ENCODE peak calls at places on chromosomes 7 and 10, in ten cellular contexts. One of them, this sample, is unnamed.

GRCh38 chr10:49278497-49278902 is 20.5 kb upstream of the C10orf71 start:
- DNase-seq in colonic mucosa: no peak
- DNase-seq in NCI-H748 treated with DMSO at 0.1 percent for 48 hours: no peak
- DNase-seq in stimulated activated CD4-positive, alpha-beta T cell treated with anti-CD3 and anti-CD28 coated beads, Interleukin-2, amount 100 ng/mL, for 48 hours: no peak
- DNase-seq in foreskin fibroblast: no peak
- DNase-seq in EL: no peak
- DNase-seq in HEK293T: no peak
- DNase-seq in cardiac fibroblast: no peak
- DNase-seq in T-helper 9 cell: no peak
- DNase-seq in HS-27A: no peak
- DNase-seq in this sample: no peak

GRCh38 chr10:126867567-126868365 is 37.5 kb upstream of the DOCK1 start:
- DNase-seq in colonic mucosa: no peak
- DNase-seq in NCI-H748 treated with DMSO at 0.1 percent for 48 hours: no peak
- DNase-seq in stimulated activated CD4-positive, alpha-beta T cell treated with anti-CD3 and anti-CD28 coated beads, Interleukin-2, amount 100 ng/mL, for 48 hours: no peak
- DNase-seq in foreskin fibroblast: peak; percentile 85
- DNase-seq in EL: peak; percentile 96
- DNase-seq in HEK293T: no peak
- DNase-seq in cardiac fibroblast: peak; percentile 58
- DNase-seq in T-helper 9 cell: no peak
- DNase-seq in HS-27A: peak; percentile 80
- DNase-seq in this sample: no peak

GRCh38 chr7:154770361-154770760 is 232.6 kb downstream of the PAXIP1 start:
- DNase-seq in colonic mucosa: no peak
- DNase-seq in NCI-H748 treated with DMSO at 0.1 percent for 48 hours: no peak
- DNase-seq in stimulated activated CD4-positive, alpha-beta T cell treated with anti-CD3 and anti-CD28 coated beads, Interleukin-2, amount 100 ng/mL, for 48 hours: no peak
- DNase-seq in foreskin fibroblast: no peak
- DNase-seq in EL: no peak
- DNase-seq in HEK293T: no peak
- DNase-seq in cardiac fibroblast: no peak
- DNase-seq in T-helper 9 cell: no peak
- DNase-seq in HS-27A: no peak
- DNase-seq in this sample: no peak

GRCh38 chr7:80537091-80537490 is 25.2 kb upstream of the GNAT3 start:
- DNase-seq in colonic mucosa: no peak
- DNase-seq in NCI-H748 treated with DMSO at 0.1 percent for 48 hours: no peak
- DNase-seq in stimulated activated CD4-positive, alpha-beta T cell treated with anti-CD3 and anti-CD28 coated beads, Interleukin-2, amount 100 ng/mL, for 48 hours: no peak
- DNase-seq in foreskin fibroblast: no peak
- DNase-seq in EL: no peak
- DNase-seq in HEK293T: no peak
- DNase-seq in cardiac fibroblast: no peak
- DNase-seq in T-helper 9 cell: no peak
- DNase-seq in HS-27A: no peak
- DNase-seq in this sample: no peak

GRCh38 chr7:37833107-37833817 is 15.1 kb upstream of the NME8 start:
- DNase-seq in colonic mucosa: peak; percentile 25
- DNase-seq in NCI-H748 treated with DMSO at 0.1 percent for 48 hours: peak; percentile 31
- DNase-seq in stimulated activated CD4-positive, alpha-beta T cell treated with anti-CD3 and anti-CD28 coated beads, Interleukin-2, amount 100 ng/mL, for 48 hours: peak; percentile 10
- DNase-seq in foreskin fibroblast: peak; percentile 33
- DNase-seq in EL: peak; percentile 13
- DNase-seq in HEK293T: peak; percentile 67
- DNase-seq in cardiac fibroblast: peak; percentile 56
- DNase-seq in T-helper 9 cell: peak; percentile 11
- DNase-seq in HS-27A: no peak
- DNase-seq in this sample: peak; percentile 30

GRCh38 chr7:55178863-55179773 is 160.3 kb downstream of the EGFR start:
- DNase-seq in colonic mucosa: no peak
- DNase-seq in NCI-H748 treated with DMSO at 0.1 percent for 48 hours: no peak
- DNase-seq in stimulated activated CD4-positive, alpha-beta T cell treated with anti-CD3 and anti-CD28 coated beads, Interleukin-2, amount 100 ng/mL, for 48 hours: no peak
- DNase-seq in foreskin fibroblast: no peak
- DNase-seq in EL: no peak
- DNase-seq in HEK293T: no peak
- DNase-seq in cardiac fibroblast: no peak
- DNase-seq in T-helper 9 cell: no peak
- DNase-seq in HS-27A: no peak
- DNase-seq in this sample: no peak

GRCh38 chr7:82098410-82098809 is 328.6 kb upstream of the HGF start:
- DNase-seq in colonic mucosa: no peak
- DNase-seq in NCI-H748 treated with DMSO at 0.1 percent for 48 hours: no peak
- DNase-seq in stimulated activated CD4-positive, alpha-beta T cell treated with anti-CD3 and anti-CD28 coated beads, Interleukin-2, amount 100 ng/mL, for 48 hours: no peak
- DNase-seq in foreskin fibroblast: no peak
- DNase-seq in EL: no peak
- DNase-seq in HEK293T: peak; percentile 8
- DNase-seq in cardiac fibroblast: no peak
- DNase-seq in T-helper 9 cell: no peak
- DNase-seq in HS-27A: no peak
- DNase-seq in this sample: no peak

GRCh38 chr10:36336315-36336714 is 694.2 kb upstream of the FZD8 start:
- DNase-seq in colonic mucosa: no peak
- DNase-seq in NCI-H748 treated with DMSO at 0.1 percent for 48 hours: no peak
- DNase-seq in stimulated activated CD4-positive, alpha-beta T cell treated with anti-CD3 and anti-CD28 coated beads, Interleukin-2, amount 100 ng/mL, for 48 hours: no peak
- DNase-seq in foreskin fibroblast: peak; percentile 4
- DNase-seq in EL: peak; percentile 33
- DNase-seq in HEK293T: no peak
- DNase-seq in cardiac fibroblast: peak; percentile 38
- DNase-seq in T-helper 9 cell: no peak
- DNase-seq in HS-27A: no peak
- DNase-seq in this sample: no peak

GRCh38 chr10:35409094-35409582 is 72.8 kb downstream of the CCNY start:
- DNase-seq in colonic mucosa: no peak
- DNase-seq in NCI-H748 treated with DMSO at 0.1 percent for 48 hours: no peak
- DNase-seq in stimulated activated CD4-positive, alpha-beta T cell treated with anti-CD3 and anti-CD28 coated beads, Interleukin-2, amount 100 ng/mL, for 48 hours: no peak
- DNase-seq in foreskin fibroblast: peak; percentile 92
- DNase-seq in EL: peak; percentile 83
- DNase-seq in HEK293T: no peak
- DNase-seq in cardiac fibroblast: peak; percentile 83
- DNase-seq in T-helper 9 cell: no peak
- DNase-seq in HS-27A: no peak
- DNase-seq in this sample: no peak

GRCh38 chr7:113892818-113893217 is 26.0 kb downstream of the PPP1R3A start:
- DNase-seq in colonic mucosa: no peak
- DNase-seq in NCI-H748 treated with DMSO at 0.1 percent for 48 hours: no peak
- DNase-seq in stimulated activated CD4-positive, alpha-beta T cell treated with anti-CD3 and anti-CD28 coated beads, Interleukin-2, amount 100 ng/mL, for 48 hours: no peak
- DNase-seq in foreskin fibroblast: no peak
- DNase-seq in EL: no peak
- DNase-seq in HEK293T: no peak
- DNase-seq in cardiac fibroblast: peak; percentile 2
- DNase-seq in T-helper 9 cell: no peak
- DNase-seq in HS-27A: peak; percentile 5
- DNase-seq in this sample: no peak

GRCh38 chr7:117825132-117825531 is 48.1 kb downstream of the CTTNBP2 start:
- DNase-seq in colonic mucosa: no peak
- DNase-seq in NCI-H748 treated with DMSO at 0.1 percent for 48 hours: no peak
- DNase-seq in stimulated activated CD4-positive, alpha-beta T cell treated with anti-CD3 and anti-CD28 coated beads, Interleukin-2, amount 100 ng/mL, for 48 hours: no peak
- DNase-seq in foreskin fibroblast: peak; percentile 79
- DNase-seq in EL: peak; percentile 20
- DNase-seq in HEK293T: no peak
- DNase-seq in cardiac fibroblast: peak; percentile 5
- DNase-seq in T-helper 9 cell: no peak
- DNase-seq in HS-27A: no peak
- DNase-seq in this sample: no peak

GRCh38 chr7:80859272-80859970 is 59.4 kb downstream of the SEMA3C start:
- DNase-seq in colonic mucosa: no peak
- DNase-seq in NCI-H748 treated with DMSO at 0.1 percent for 48 hours: no peak
- DNase-seq in stimulated activated CD4-positive, alpha-beta T cell treated with anti-CD3 and anti-CD28 coated beads, Interleukin-2, amount 100 ng/mL, for 48 hours: no peak
- DNase-seq in foreskin fibroblast: peak; percentile 92
- DNase-seq in EL: peak; percentile 29
- DNase-seq in HEK293T: no peak
- DNase-seq in cardiac fibroblast: peak; percentile 62
- DNase-seq in T-helper 9 cell: no peak
- DNase-seq in HS-27A: no peak
- DNase-seq in this sample: no peak

GRCh38 chr7:1727812-1728570 is 57.9 kb downstream of the ELFN1 start:
- DNase-seq in colonic mucosa: no peak
- DNase-seq in NCI-H748 treated with DMSO at 0.1 percent for 48 hours: no peak
- DNase-seq in stimulated activated CD4-positive, alpha-beta T cell treated with anti-CD3 and anti-CD28 coated beads, Interleukin-2, amount 100 ng/mL, for 48 hours: no peak
- DNase-seq in foreskin fibroblast: no peak
- DNase-seq in EL: no peak
- DNase-seq in HEK293T: no peak
- DNase-seq in cardiac fibroblast: no peak
- DNase-seq in T-helper 9 cell: no peak
- DNase-seq in HS-27A: no peak
- DNase-seq in this sample: no peak

GRCh38 chr7:148915211-148915610 is 31.1 kb upstream of the EZH2 start:
- DNase-seq in colonic mucosa: no peak
- DNase-seq in NCI-H748 treated with DMSO at 0.1 percent for 48 hours: no peak
- DNase-seq in stimulated activated CD4-positive, alpha-beta T cell treated with anti-CD3 and anti-CD28 coated beads, Interleukin-2, amount 100 ng/mL, for 48 hours: no peak
- DNase-seq in foreskin fibroblast: no peak
- DNase-seq in EL: no peak
- DNase-seq in HEK293T: no peak
- DNase-seq in cardiac fibroblast: no peak
- DNase-seq in T-helper 9 cell: no peak
- DNase-seq in HS-27A: no peak
- DNase-seq in this sample: no peak

GRCh38 chr7:130296221-130296951 is 3.4 kb downstream of the CPA4 start:
- DNase-seq in colonic mucosa: no peak
- DNase-seq in NCI-H748 treated with DMSO at 0.1 percent for 48 hours: no peak
- DNase-seq in stimulated activated CD4-positive, alpha-beta T cell treated with anti-CD3 and anti-CD28 coated beads, Interleukin-2, amount 100 ng/mL, for 48 hours: no peak
- DNase-seq in foreskin fibroblast: peak; percentile 86
- DNase-seq in EL: no peak
- DNase-seq in HEK293T: no peak
- DNase-seq in cardiac fibroblast: no peak
- DNase-seq in T-helper 9 cell: no peak
- DNase-seq in HS-27A: no peak
- DNase-seq in this sample: no peak

GRCh38 chr10:49015700-49016099 is 76.1 kb upstream of the LRRC18 start:
- DNase-seq in colonic mucosa: no peak
- DNase-seq in NCI-H748 treated with DMSO at 0.1 percent for 48 hours: no peak
- DNase-seq in stimulated activated CD4-positive, alpha-beta T cell treated with anti-CD3 and anti-CD28 coated beads, Interleukin-2, amount 100 ng/mL, for 48 hours: no peak
- DNase-seq in foreskin fibroblast: no peak
- DNase-seq in EL: no peak
- DNase-seq in HEK293T: no peak
- DNase-seq in cardiac fibroblast: no peak
- DNase-seq in T-helper 9 cell: no peak
- DNase-seq in HS-27A: no peak
- DNase-seq in this sample: no peak

GRCh38 chr7:38727184-38727940 is 96.2 kb upstream of the AMPH start:
- DNase-seq in colonic mucosa: no peak
- DNase-seq in NCI-H748 treated with DMSO at 0.1 percent for 48 hours: no peak
- DNase-seq in stimulated activated CD4-positive, alpha-beta T cell treated with anti-CD3 and anti-CD28 coated beads, Interleukin-2, amount 100 ng/mL, for 48 hours: no peak
- DNase-seq in foreskin fibroblast: no peak
- DNase-seq in EL: no peak
- DNase-seq in HEK293T: no peak
- DNase-seq in cardiac fibroblast: no peak
- DNase-seq in T-helper 9 cell: no peak
- DNase-seq in HS-27A: no peak
- DNase-seq in this sample: no peak

GRCh38 chr10:34612446-34612845 is 202.7 kb downstream of the PARD3 start:
- DNase-seq in colonic mucosa: no peak
- DNase-seq in NCI-H748 treated with DMSO at 0.1 percent for 48 hours: no peak
- DNase-seq in stimulated activated CD4-positive, alpha-beta T cell treated with anti-CD3 and anti-CD28 coated beads, Interleukin-2, amount 100 ng/mL, for 48 hours: no peak
- DNase-seq in foreskin fibroblast: no peak
- DNase-seq in EL: peak; percentile 58
- DNase-seq in HEK293T: no peak
- DNase-seq in cardiac fibroblast: peak; percentile 33
- DNase-seq in T-helper 9 cell: no peak
- DNase-seq in HS-27A: no peak
- DNase-seq in this sample: no peak

GRCh38 chr7:73770002-73770859 is at the start of gene CLDN3:
- DNase-seq in colonic mucosa: peak; percentile 95
- DNase-seq in NCI-H748 treated with DMSO at 0.1 percent for 48 hours: peak; percentile 87
- DNase-seq in stimulated activated CD4-positive, alpha-beta T cell treated with anti-CD3 and anti-CD28 coated beads, Interleukin-2, amount 100 ng/mL, for 48 hours: no peak
- DNase-seq in foreskin fibroblast: peak; percentile 33
- DNase-seq in EL: peak; percentile 24
- DNase-seq in HEK293T: no peak
- DNase-seq in cardiac fibroblast: no peak
- DNase-seq in T-helper 9 cell: no peak
- DNase-seq in HS-27A: no peak
- DNase-seq in this sample: peak; percentile 37

GRCh38 chr7:37671871-37672270 is 11.7 kb upstream of the GPR141 start:
- DNase-seq in colonic mucosa: no peak
- DNase-seq in NCI-H748 treated with DMSO at 0.1 percent for 48 hours: no peak
- DNase-seq in stimulated activated CD4-positive, alpha-beta T cell treated with anti-CD3 and anti-CD28 coated beads, Interleukin-2, amount 100 ng/mL, for 48 hours: no peak
- DNase-seq in foreskin fibroblast: no peak
- DNase-seq in EL: no peak
- DNase-seq in HEK293T: no peak
- DNase-seq in cardiac fibroblast: no peak
- DNase-seq in T-helper 9 cell: no peak
- DNase-seq in HS-27A: no peak
- DNase-seq in this sample: no peak

GRCh38 chr10:4541292-4541691 is 284.7 kb upstream of the AKR1E2 start:
- DNase-seq in colonic mucosa: peak; percentile 53
- DNase-seq in NCI-H748 treated with DMSO at 0.1 percent for 48 hours: no peak
- DNase-seq in stimulated activated CD4-positive, alpha-beta T cell treated with anti-CD3 and anti-CD28 coated beads, Interleukin-2, amount 100 ng/mL, for 48 hours: no peak
- DNase-seq in foreskin fibroblast: peak; percentile 97
- DNase-seq in EL: peak; percentile 95
- DNase-seq in HEK293T: no peak
- DNase-seq in cardiac fibroblast: peak; percentile 94
- DNase-seq in T-helper 9 cell: no peak
- DNase-seq in HS-27A: peak; percentile 71
- DNase-seq in this sample: no peak

GRCh38 chr7:82051641-82052040 is 281.8 kb upstream of the HGF start:
- DNase-seq in colonic mucosa: no peak
- DNase-seq in NCI-H748 treated with DMSO at 0.1 percent for 48 hours: peak; percentile 70
- DNase-seq in stimulated activated CD4-positive, alpha-beta T cell treated with anti-CD3 and anti-CD28 coated beads, Interleukin-2, amount 100 ng/mL, for 48 hours: no peak
- DNase-seq in foreskin fibroblast: no peak
- DNase-seq in EL: no peak
- DNase-seq in HEK293T: peak; percentile 17
- DNase-seq in cardiac fibroblast: peak; percentile 24
- DNase-seq in T-helper 9 cell: no peak
- DNase-seq in HS-27A: no peak
- DNase-seq in this sample: no peak

GRCh38 chr7:16712916-16713315 is 40.6 kb upstream of the TSPAN13 start:
- DNase-seq in colonic mucosa: no peak
- DNase-seq in NCI-H748 treated with DMSO at 0.1 percent for 48 hours: no peak
- DNase-seq in stimulated activated CD4-positive, alpha-beta T cell treated with anti-CD3 and anti-CD28 coated beads, Interleukin-2, amount 100 ng/mL, for 48 hours: no peak
- DNase-seq in foreskin fibroblast: no peak
- DNase-seq in EL: peak; percentile 59
- DNase-seq in HEK293T: no peak
- DNase-seq in cardiac fibroblast: no peak
- DNase-seq in T-helper 9 cell: no peak
- DNase-seq in HS-27A: no peak
- DNase-seq in this sample: no peak

GRCh38 chr10:12051241-12051640 is 8.6 kb upstream of the UPF2 start:
- DNase-seq in colonic mucosa: no peak
- DNase-seq in NCI-H748 treated with DMSO at 0.1 percent for 48 hours: no peak
- DNase-seq in stimulated activated CD4-positive, alpha-beta T cell treated with anti-CD3 and anti-CD28 coated beads, Interleukin-2, amount 100 ng/mL, for 48 hours: no peak
- DNase-seq in foreskin fibroblast: no peak
- DNase-seq in EL: no peak
- DNase-seq in HEK293T: no peak
- DNase-seq in cardiac fibroblast: no peak
- DNase-seq in T-helper 9 cell: no peak
- DNase-seq in HS-27A: no peak
- DNase-seq in this sample: peak; percentile 78

GRCh38 chr10:79299397-79300370 is 47.6 kb upstream of the PPIF start:
- DNase-seq in colonic mucosa: no peak
- DNase-seq in NCI-H748 treated with DMSO at 0.1 percent for 48 hours: no peak
- DNase-seq in stimulated activated CD4-positive, alpha-beta T cell treated with anti-CD3 and anti-CD28 coated beads, Interleukin-2, amount 100 ng/mL, for 48 hours: no peak
- DNase-seq in foreskin fibroblast: peak; percentile 94
- DNase-seq in EL: peak; percentile 97
- DNase-seq in HEK293T: no peak
- DNase-seq in cardiac fibroblast: peak; percentile 80
- DNase-seq in T-helper 9 cell: no peak
- DNase-seq in HS-27A: peak; percentile 74
- DNase-seq in this sample: no peak

GRCh38 chr7:118186491-118186890 is 2.5 kb downstream of the LSM8 start:
- DNase-seq in colonic mucosa: no peak
- DNase-seq in NCI-H748 treated with DMSO at 0.1 percent for 48 hours: no peak
- DNase-seq in stimulated activated CD4-positive, alpha-beta T cell treated with anti-CD3 and anti-CD28 coated beads, Interleukin-2, amount 100 ng/mL, for 48 hours: no peak
- DNase-seq in foreskin fibroblast: peak; percentile 9
- DNase-seq in EL: peak; percentile 2
- DNase-seq in HEK293T: no peak
- DNase-seq in cardiac fibroblast: no peak
- DNase-seq in T-helper 9 cell: no peak
- DNase-seq in HS-27A: no peak
- DNase-seq in this sample: no peak

GRCh38 chr10:12130237-12130872 is 878 bp downstream of the SEC61A2 start:
- DNase-seq in colonic mucosa: peak; percentile 36
- DNase-seq in NCI-H748 treated with DMSO at 0.1 percent for 48 hours: peak; percentile 43
- DNase-seq in stimulated activated CD4-positive, alpha-beta T cell treated with anti-CD3 and anti-CD28 coated beads, Interleukin-2, amount 100 ng/mL, for 48 hours: no peak
- DNase-seq in foreskin fibroblast: peak; percentile 85
- DNase-seq in EL: peak; percentile 78
- DNase-seq in HEK293T: peak; percentile 61
- DNase-seq in cardiac fibroblast: peak; percentile 76
- DNase-seq in T-helper 9 cell: peak; percentile 9
- DNase-seq in HS-27A: no peak
- DNase-seq in this sample: peak; percentile 85

GRCh38 chr10:132337019-132337418 is 5.0 kb downstream of the LRRC27 start:
- DNase-seq in colonic mucosa: no peak
- DNase-seq in NCI-H748 treated with DMSO at 0.1 percent for 48 hours: no peak
- DNase-seq in stimulated activated CD4-positive, alpha-beta T cell treated with anti-CD3 and anti-CD28 coated beads, Interleukin-2, amount 100 ng/mL, for 48 hours: no peak
- DNase-seq in foreskin fibroblast: no peak
- DNase-seq in EL: no peak
- DNase-seq in HEK293T: no peak
- DNase-seq in cardiac fibroblast: no peak
- DNase-seq in T-helper 9 cell: no peak
- DNase-seq in HS-27A: no peak
- DNase-seq in this sample: peak; percentile 50

This sample was measured in KBM-7.